ENCODE peak calls at places on chromosomes 16 and 17, in seven cellular contexts. One of them, this sample, is unnamed.

GRCh38 chr17:18362509-18363020 is 785 bp downstream of the SHMT1 start:
- DNase-seq in esophagus squamous epithelium: no peak
- DNase-seq in lower lobe of right lung: peak; percentile 82
- DNase-seq in heart left ventricle: peak; percentile 61
- DNase-seq in endothelial cell of umbilical vein: peak; percentile 23
- DNase-seq in MM.1S: peak; percentile 21
- DNase-seq in PC-3: peak; percentile 80
- DNase-seq in this sample: peak; percentile 68

GRCh38 chr16:68200120-68200783 is 35.7 kb downstream of the ESRP2 start:
- DNase-seq in esophagus squamous epithelium: no peak
- DNase-seq in endothelial cell of umbilical vein: peak; percentile 65
- DNase-seq in MM.1S: no peak
- DNase-seq in PC-3: peak; percentile 54
- DNase-seq in lower lobe of right lung: no peak
- DNase-seq in heart left ventricle: no peak
- DNase-seq in this sample: no peak

GRCh38 chr16:28873543-28874201 is 4.6 kb upstream of the ATP2A1 start:
- DNase-seq in heart left ventricle: no peak
- DNase-seq in esophagus squamous epithelium: no peak
- DNase-seq in PC-3: peak; percentile 28
- DNase-seq in endothelial cell of umbilical vein: no peak
- DNase-seq in lower lobe of right lung: no peak
- DNase-seq in MM.1S: peak; percentile 21
- DNase-seq in this sample: no peak

GRCh38 chr17:19977360-19978205 is at the start of gene AKAP10:
- DNase-seq in esophagus squamous epithelium: peak; percentile 74
- DNase-seq in endothelial cell of umbilical vein: peak; percentile 79
- DNase-seq in MM.1S: peak; percentile 92
- DNase-seq in heart left ventricle: peak; percentile 95
- DNase-seq in lower lobe of right lung: peak; percentile 97
- DNase-seq in PC-3: peak; percentile 87
- DNase-seq in this sample: peak; percentile 92

GRCh38 chr17:76107507-76107906 is 3.9 kb upstream of the EXOC7 start:
- DNase-seq in endothelial cell of umbilical vein: peak; percentile 22
- DNase-seq in heart left ventricle: no peak
- DNase-seq in esophagus squamous epithelium: no peak
- DNase-seq in MM.1S: peak; percentile 36
- DNase-seq in PC-3: peak; percentile 58
- DNase-seq in lower lobe of right lung: peak; percentile 12
- DNase-seq in this sample: no peak

GRCh38 chr17:3385869-3386816 is at the start of gene OR3A2:
- DNase-seq in PC-3: no peak
- DNase-seq in lower lobe of right lung: no peak
- DNase-seq in heart left ventricle: no peak
- DNase-seq in endothelial cell of umbilical vein: no peak
- DNase-seq in MM.1S: no peak
- DNase-seq in esophagus squamous epithelium: no peak
- DNase-seq in this sample: no peak

GRCh38 chr16:4935231-4935855 is 1.6 kb downstream of the PPL start:
- DNase-seq in PC-3: no peak
- DNase-seq in heart left ventricle: peak; percentile 90
- DNase-seq in esophagus squamous epithelium: no peak
- DNase-seq in lower lobe of right lung: peak; percentile 90
- DNase-seq in MM.1S: no peak
- DNase-seq in endothelial cell of umbilical vein: no peak
- DNase-seq in this sample: peak; percentile 67

GRCh38 chr16:19005561-19006445 is 22.1 kb downstream of the TMC7 start:
- DNase-seq in heart left ventricle: peak; percentile 74
- DNase-seq in PC-3: peak; percentile 97
- DNase-seq in MM.1S: no peak
- DNase-seq in esophagus squamous epithelium: peak; percentile 20
- DNase-seq in endothelial cell of umbilical vein: peak; percentile 54
- DNase-seq in lower lobe of right lung: no peak
- DNase-seq in this sample: peak; percentile 8

GRCh38 chr17:64024781-64025731 is 4.6 kb upstream of the ICAM2 start:
- DNase-seq in lower lobe of right lung: no peak
- DNase-seq in endothelial cell of umbilical vein: peak; percentile 48
- DNase-seq in MM.1S: no peak
- DNase-seq in PC-3: peak; percentile 43
- DNase-seq in esophagus squamous epithelium: no peak
- DNase-seq in heart left ventricle: no peak
- DNase-seq in this sample: peak; percentile 41

GRCh38 chr16:68064791-68065365 is 20.3 kb upstream of the NFATC3 start:
- DNase-seq in MM.1S: peak; percentile 46
- DNase-seq in lower lobe of right lung: peak; percentile 86
- DNase-seq in heart left ventricle: peak; percentile 59
- DNase-seq in endothelial cell of umbilical vein: peak; percentile 77
- DNase-seq in PC-3: peak; percentile 63
- DNase-seq in esophagus squamous epithelium: no peak
- DNase-seq in this sample: peak; percentile 74

GRCh38 chr17:30961213-30962188 is 9.3 kb upstream of the RNF135 start:
- DNase-seq in MM.1S: peak; percentile 75
- DNase-seq in endothelial cell of umbilical vein: no peak
- DNase-seq in lower lobe of right lung: no peak
- DNase-seq in heart left ventricle: no peak
- DNase-seq in PC-3: no peak
- DNase-seq in esophagus squamous epithelium: no peak
- DNase-seq in this sample: no peak

GRCh38 chr17:28644782-28645575 is at the start of gene BLTP2:
- DNase-seq in MM.1S: peak; percentile 97
- DNase-seq in endothelial cell of umbilical vein: peak; percentile 95
- DNase-seq in heart left ventricle: peak; percentile 98
- DNase-seq in esophagus squamous epithelium: peak; percentile 70
- DNase-seq in PC-3: peak; percentile 90
- DNase-seq in lower lobe of right lung: peak; percentile 98
- DNase-seq in this sample: peak; percentile 96

GRCh38 chr16:58511933-58512815 is 3.1 kb upstream of the SETD6 start:
- DNase-seq in MM.1S: peak; percentile 69
- DNase-seq in lower lobe of right lung: peak; percentile 86
- DNase-seq in endothelial cell of umbilical vein: peak; percentile 51
- DNase-seq in esophagus squamous epithelium: no peak
- DNase-seq in heart left ventricle: peak; percentile 75
- DNase-seq in PC-3: peak; percentile 61
- DNase-seq in this sample: peak; percentile 86

GRCh38 chr16:73746554-73746953 is 550.1 kb upstream of the PSMD7 start:
- DNase-seq in endothelial cell of umbilical vein: no peak
- DNase-seq in PC-3: no peak
- DNase-seq in esophagus squamous epithelium: no peak
- DNase-seq in MM.1S: no peak
- DNase-seq in lower lobe of right lung: no peak
- DNase-seq in heart left ventricle: no peak
- DNase-seq in this sample: no peak
- H3K27ac ChIP-seq in endothelial cell of umbilical vein: no peak overlapping the region
- H3K27ac ChIP-seq in PC-3: no peak overlapping the region
- H3K27ac ChIP-seq in esophagus squamous epithelium: no peak overlapping the region
- H3K27ac ChIP-seq in MM.1S: no peak overlapping the region
- H3K27ac ChIP-seq in lower lobe of right lung: no peak overlapping the region
- H3K27ac ChIP-seq in heart left ventricle: no peak overlapping the region
- H3K27ac ChIP-seq in this sample: no peak overlapping the region

GRCh38 chr17:10657866-10658265 is 757 bp upstream of the MYH3 start:
- DNase-seq in esophagus squamous epithelium: no peak
- DNase-seq in PC-3: no peak
- DNase-seq in MM.1S: no peak
- DNase-seq in lower lobe of right lung: no peak
- DNase-seq in heart left ventricle: no peak
- DNase-seq in endothelial cell of umbilical vein: no peak
- DNase-seq in this sample: no peak
- TF ChIP-seq CTCF in esophagus squamous epithelium: no peak
- TF ChIP-seq CTCF in PC-3: no peak
- TF ChIP-seq CTCF in MM.1S: no peak
- TF ChIP-seq CTCF in lower lobe of right lung: no peak
- TF ChIP-seq CTCF in heart left ventricle: no peak
- TF ChIP-seq CTCF in endothelial cell of umbilical vein: no peak
- TF ChIP-seq CTCF in this sample: no peak

GRCh38 chr16:70665113-70665694 is 18.8 kb downstream of the IL34 start:
- DNase-seq in PC-3: no peak
- DNase-seq in MM.1S: no peak
- DNase-seq in heart left ventricle: no peak
- DNase-seq in endothelial cell of umbilical vein: no peak
- DNase-seq in esophagus squamous epithelium: no peak
- DNase-seq in lower lobe of right lung: no peak
- DNase-seq in this sample: no peak
- H3K4me1 ChIP-seq in PC-3: no peaks in the 10 kb centered on the region
- H3K4me1 ChIP-seq in MM.1S: no peaks in the 10 kb centered on the region
- H3K4me1 ChIP-seq in heart left ventricle: peaks cover 24% of the 10 kb centered on the region
- H3K4me1 ChIP-seq in endothelial cell of umbilical vein: peaks cover 3% of the 10 kb centered on the region
- H3K4me1 ChIP-seq in esophagus squamous epithelium: peaks cover 21% of the 10 kb centered on the region
- H3K4me1 ChIP-seq in lower lobe of right lung: no peaks in the 10 kb centered on the region
- H3K4me1 ChIP-seq in this sample: no peaks in the 10 kb centered on the region

DNA sequence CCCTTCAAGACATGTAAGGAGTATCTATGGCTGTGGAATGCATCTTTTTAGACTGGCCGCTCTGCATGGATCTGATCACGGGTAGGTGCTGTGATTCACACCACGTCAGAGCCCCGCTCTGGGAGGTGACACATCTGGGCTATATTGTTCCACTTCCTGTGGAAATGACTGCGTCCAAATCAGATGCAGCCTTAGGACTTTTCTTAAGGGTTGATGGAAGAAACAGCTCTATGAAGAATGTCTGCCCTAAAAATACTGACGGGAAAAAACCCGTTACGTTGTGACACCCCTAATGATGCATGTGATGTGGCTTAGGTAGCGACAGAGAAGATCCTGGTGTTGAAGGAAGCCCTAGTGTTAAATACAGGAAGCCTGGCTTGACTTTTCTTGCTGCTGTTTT is 12.2 kb downstream of the BANP start:
- DNase-seq in lower lobe of right lung: no peak
- DNase-seq in esophagus squamous epithelium: no peak
- DNase-seq in endothelial cell of umbilical vein: peak; percentile 93
- DNase-seq in MM.1S: no peak
- DNase-seq in heart left ventricle: peak; percentile 65
- DNase-seq in PC-3: peak; percentile 50
- DNase-seq in this sample: no peak
- H3K27ac ChIP-seq in lower lobe of right lung: peak overlapping the region; percentile 34
- H3K27ac ChIP-seq in esophagus squamous epithelium: no peak overlapping the region
- H3K27ac ChIP-seq in endothelial cell of umbilical vein: peak overlapping the region; percentile 94
- H3K27ac ChIP-seq in MM.1S: no peak overlapping the region
- H3K27ac ChIP-seq in heart left ventricle: peak overlapping the region; percentile 55
- H3K27ac ChIP-seq in PC-3: peak overlapping the region; percentile 20
- H3K27ac ChIP-seq in this sample: no peak overlapping the region

GRCh38 chr17:36611345-36612072 is 10.1 kb downstream of the MRM1 start:
- DNase-seq in MM.1S: no peak
- DNase-seq in heart left ventricle: no peak
- DNase-seq in lower lobe of right lung: no peak
- DNase-seq in PC-3: no peak
- DNase-seq in esophagus squamous epithelium: no peak
- DNase-seq in endothelial cell of umbilical vein: no peak
- DNase-seq in this sample: no peak

GRCh38 chr17:36608280-36608679 is 6.9 kb downstream of the MRM1 start:
- DNase-seq in endothelial cell of umbilical vein: no peak
- DNase-seq in MM.1S: no peak
- DNase-seq in esophagus squamous epithelium: no peak
- DNase-seq in PC-3: no peak
- DNase-seq in heart left ventricle: no peak
- DNase-seq in lower lobe of right lung: peak; percentile 20
- DNase-seq in this sample: no peak

GRCh38 chr17:36609498-36609862 is 8.1 kb downstream of the MRM1 start:
- DNase-seq in PC-3: no peak
- DNase-seq in esophagus squamous epithelium: no peak
- DNase-seq in MM.1S: no peak
- DNase-seq in endothelial cell of umbilical vein: no peak
- DNase-seq in lower lobe of right lung: no peak
- DNase-seq in heart left ventricle: no peak
- DNase-seq in this sample: no peak

GRCh38 chr17:36610472-36610871 is 9.1 kb downstream of the MRM1 start:
- DNase-seq in heart left ventricle: no peak
- DNase-seq in PC-3: no peak
- DNase-seq in esophagus squamous epithelium: no peak
- DNase-seq in MM.1S: no peak
- DNase-seq in endothelial cell of umbilical vein: no peak
- DNase-seq in lower lobe of right lung: no peak
- DNase-seq in this sample: no peak

DNA sequence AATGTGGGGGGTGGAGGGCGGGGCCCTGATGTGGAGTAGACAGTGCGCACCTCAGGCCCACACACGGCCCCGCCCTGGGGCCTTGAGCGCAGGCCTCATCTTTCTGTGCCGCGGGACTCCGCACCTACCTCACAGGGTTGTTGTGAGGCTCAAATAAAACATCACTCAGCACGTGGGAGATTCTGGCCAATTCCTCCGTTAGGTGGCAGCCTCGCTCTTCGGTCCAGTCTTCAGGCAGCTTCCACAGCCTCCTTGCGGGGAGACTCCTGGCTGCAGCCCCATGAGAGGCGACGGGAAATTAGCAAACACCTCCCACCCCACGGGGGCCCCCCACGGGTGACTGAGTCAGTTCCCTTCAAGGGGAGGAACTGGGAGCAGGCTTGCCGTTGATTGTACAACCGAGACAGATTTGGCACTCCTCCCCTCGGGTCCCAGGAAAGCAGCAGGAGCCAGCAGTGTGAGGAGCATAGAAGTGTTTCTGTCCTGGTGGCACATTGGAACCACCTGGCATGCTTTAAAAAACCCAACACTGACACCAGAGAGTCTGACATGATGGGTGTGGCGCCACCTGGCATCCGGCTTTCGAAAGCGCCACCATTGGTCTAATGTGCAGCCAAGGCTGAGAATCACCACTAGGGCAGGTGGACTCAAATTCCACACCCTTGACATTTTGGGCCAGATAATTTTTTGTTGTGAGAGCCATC is 7.6 kb downstream of the MRM1 start:
- DNase-seq in endothelial cell of umbilical vein: peak; percentile 49
- DNase-seq in PC-3: peak; percentile 17
- DNase-seq in esophagus squamous epithelium: no peak
- DNase-seq in heart left ventricle: peak; percentile 40
- DNase-seq in lower lobe of right lung: peak; percentile 50
- DNase-seq in MM.1S: peak; percentile 78
- DNase-seq in this sample: peak; percentile 29
- TF ChIP-seq CTCF in endothelial cell of umbilical vein: peak; percentile 46
- TF ChIP-seq CTCF in PC-3: peak; percentile 34
- TF ChIP-seq CTCF in esophagus squamous epithelium: no peak
- TF ChIP-seq CTCF in heart left ventricle: peak; percentile 40
- TF ChIP-seq CTCF in lower lobe of right lung: peak; percentile 20
- TF ChIP-seq CTCF in MM.1S: peak; percentile 43
- TF ChIP-seq CTCF in this sample: no peak

DNA sequence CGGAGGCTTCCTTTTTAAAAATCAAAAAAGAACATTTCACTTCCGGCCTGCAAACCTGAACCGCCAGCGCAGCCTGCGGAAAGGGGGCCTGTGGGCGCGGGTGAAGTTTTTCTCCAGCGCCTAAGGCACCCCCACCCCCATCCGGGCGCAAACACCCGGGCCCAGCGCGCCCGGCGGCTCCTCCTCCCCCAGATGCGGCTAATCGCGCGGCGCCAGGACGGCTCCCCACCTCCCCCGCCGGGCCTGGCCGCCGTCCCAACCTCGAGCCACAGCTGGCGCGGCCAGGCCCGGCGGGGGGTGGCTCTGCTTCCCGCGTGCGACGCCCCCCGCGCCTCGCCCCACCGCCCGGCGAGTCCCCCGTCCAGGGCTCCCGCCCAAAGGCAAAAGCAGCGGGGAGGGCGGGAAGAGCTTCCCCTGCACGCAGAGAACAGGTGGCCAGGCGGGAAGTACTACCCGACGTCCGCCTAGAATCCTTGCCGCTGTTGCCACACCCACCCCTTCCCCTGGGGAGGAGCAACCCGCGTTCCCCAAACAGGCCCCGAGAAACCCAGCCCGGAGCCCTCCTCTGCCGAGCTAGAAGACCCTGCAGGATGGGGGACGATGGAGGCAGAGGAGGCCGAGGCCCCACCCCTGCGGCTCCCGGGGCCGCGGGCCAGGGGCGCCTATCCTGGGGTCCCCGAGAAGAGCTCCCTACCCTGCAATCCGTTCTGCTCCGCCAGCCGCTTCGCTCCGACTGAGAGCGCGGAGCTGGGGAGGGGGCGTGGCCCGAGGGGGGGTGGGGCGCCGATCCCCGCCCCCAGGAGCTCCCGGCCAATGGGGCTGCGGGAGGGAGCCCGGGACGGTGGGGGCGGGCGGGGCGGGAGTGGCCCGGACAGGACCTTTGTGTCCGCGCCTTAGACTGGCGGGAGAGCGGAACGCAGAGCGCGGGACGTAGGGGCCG is at the start of gene CARHSP1:
- DNase-seq in esophagus squamous epithelium: peak; percentile 57
- DNase-seq in MM.1S: peak; percentile 95
- DNase-seq in endothelial cell of umbilical vein: peak; percentile 92
- DNase-seq in lower lobe of right lung: peak; percentile 90
- DNase-seq in heart left ventricle: peak; percentile 89
- DNase-seq in PC-3: peak; percentile 84
- DNase-seq in this sample: peak; percentile 88
- H3K4me1 ChIP-seq in esophagus squamous epithelium: peaks cover 82% of the 10 kb centered on the region
- H3K4me1 ChIP-seq in MM.1S: no peaks in the 10 kb centered on the region
- H3K4me1 ChIP-seq in endothelial cell of umbilical vein: peaks cover 20% of the 10 kb centered on the region
- H3K4me1 ChIP-seq in lower lobe of right lung: peaks cover 57% of the 10 kb centered on the region
- H3K4me1 ChIP-seq in heart left ventricle: peaks cover 53% of the 10 kb centered on the region
- H3K4me1 ChIP-seq in PC-3: peaks cover 23% of the 10 kb centered on the region
- H3K4me1 ChIP-seq in this sample: peaks cover 59% of the 10 kb centered on the region

This sample was measured in body of pancreas.